ENCODE peak calls at places on chromosomes 3 and 15, in nine cellular contexts. I is cardiac muscle cell, A is fibroblast of mammary gland, T is EL, W is T-cell, N is iris pigment epithelial cell, C is fibroblast of lung, K is HFFc6, B is mucosa of gallbladder. H is an unnamed sample.

GRCh38 chr3:54374214-54374855 is 252.0 kb downstream of the CACNA2D3 start:
- DNase-seq in I (peak), A (no peak), T (peak), W (no peak), N (no peak), C (no peak), K (no peak), B (peak), H (no peak)

GRCh38 chr3:20401253-20401652 is 215.2 kb upstream of the SGO1 start:
- DNase-seq in I (peak), A (peak), T (peak), W (no peak), N (peak), C (no peak), K (no peak), B (no peak), H (no peak)

GRCh38 chr15:38048001-38048455 is 113.6 kb downstream of the TMCO5A start:
- DNase-seq in I (no peak), A (no peak), T (no peak), W (no peak), N (no peak), C (no peak), K (no peak), B (no peak), H (no peak)

GRCh38 chr3:138434276-138434874 is at the start of gene ESYT3:
- DNase-seq in I (peak), A (peak), T (peak), W (peak), N (peak), C (peak), K (no peak), B (peak), H (no peak)

GRCh38 chr3:158110658-158111018 is 749 bp downstream of the RSRC1 start:
- DNase-seq in I (no peak), A (no peak), T (no peak), W (no peak), N (peak), C (no peak), K (no peak), B (no peak), H (no peak)

GRCh38 chr3:151197981-151198767 is 4.8 kb downstream of the GPR171 start:
- DNase-seq in I (peak), A (no peak), T (peak), W (no peak), N (peak), C (peak), K (peak), B (no peak), H (no peak)

GRCh38 chr3:178103140-178103539 is 433.1 kb upstream of the KCNMB2 start:
- DNase-seq in I (no peak), A (no peak), T (no peak), W (no peak), N (no peak), C (no peak), K (no peak), B (peak), H (no peak)

GRCh38 chr3:52202384-52203077 is 4.6 kb downstream of the ALAS1 start:
- DNase-seq in I (no peak), A (no peak), T (no peak), W (no peak), N (no peak), C (no peak), K (no peak), B (no peak), H (no peak)

GRCh38 chr3:170038434-170039110 is 777 bp downstream of the GPR160 start:
- DNase-seq in I (no peak), A (no peak), T (no peak), W (peak), N (no peak), C (no peak), K (no peak), B (peak), H (no peak)

GRCh38 chr3:130935761-130936160 is 41.9 kb downstream of the ATP2C1 start:
- DNase-seq in I (peak), A (peak), T (peak), W (no peak), N (peak), C (peak), K (peak), B (no peak), H (no peak)

GRCh38 chr3:34011171-34012101 is 213.0 kb downstream of the PDCD6IP start:
- DNase-seq in I (no peak), A (peak), T (peak), W (no peak), N (peak), C (peak), K (peak), B (no peak), H (no peak)

GRCh38 chr3:74445541-74445940 is 168.9 kb downstream of the CNTN3 start:
- DNase-seq in I (no peak), A (no peak), T (no peak), W (no peak), N (no peak), C (no peak), K (peak), B (no peak), H (no peak)

GRCh38 chr3:99666201-99666600 is 27.8 kb downstream of the COL8A1 start:
- DNase-seq in I (peak), A (peak), T (peak), W (no peak), N (peak), C (no peak), K (no peak), B (no peak), H (no peak)

GRCh38 chr3:61802772-61803171 is 241.4 kb downstream of the PTPRG start:
- DNase-seq in I (no peak), A (no peak), T (no peak), W (no peak), N (no peak), C (no peak), K (no peak), B (no peak), H (no peak)

GRCh38 chr3:78604328-78604727 is 1163.5 kb downstream of the ROBO1 start:
- DNase-seq in I (peak), A (peak), T (peak), W (no peak), N (peak), C (peak), K (peak), B (no peak), H (no peak)

GRCh38 chr3:50324351-50325144 is 2.0 kb upstream of the HYAL2 start:
- DNase-seq in I (peak), A (peak), T (peak), W (no peak), N (peak), C (peak), K (peak), B (no peak), H (no peak)

GRCh38 chr3:174332413-174332812 is 526.7 kb upstream of the NAALADL2 start:
- DNase-seq in I (no peak), A (no peak), T (no peak), W (no peak), N (no peak), C (no peak), K (no peak), B (no peak), H (no peak)

GRCh38 chr15:100109486-100110035 is 232.2 kb downstream of the ADAMTS17 start:
- DNase-seq in I (no peak), A (no peak), T (no peak), W (no peak), N (no peak), C (no peak), K (no peak), B (no peak), H (no peak)

GRCh38 chr15:64599716-64600115 is 139.3 kb downstream of the ZNF609 start:
- DNase-seq in I (peak), A (peak), T (peak), W (no peak), N (no peak), C (peak), K (peak), B (no peak), H (no peak)

GRCh38 chr15:63971427-63971805 is 74.9 kb downstream of the DAPK2 start:
- DNase-seq in I (no peak), A (no peak), T (no peak), W (peak), N (no peak), C (no peak), K (no peak), B (no peak), H (no peak)

GRCh38 chr3:14461748-14462324 is 59.4 kb downstream of the SLC6A6 start:
- DNase-seq in I (peak), A (peak), T (peak), W (peak), N (peak), C (peak), K (peak), B (no peak), H (no peak)

GRCh38 chr15:36371509-36371908 is 207.9 kb upstream of the CDIN1 start:
- DNase-seq in I (peak), A (peak), T (peak), W (no peak), N (peak), C (peak), K (peak), B (no peak), H (no peak)

GRCh38 chr3:45008117-45008516 is 18.0 kb upstream of the CLEC3B start:
- DNase-seq in I (peak), A (peak), T (peak), W (no peak), N (peak), C (peak), K (peak), B (no peak), H (no peak)

GRCh38 chr3:143120716-143121239 is 1.2 kb downstream of the CHST2 start:
- DNase-seq in I (peak), A (peak), T (peak), W (peak), N (peak), C (peak), K (peak), B (no peak), H (peak)

GRCh38 chr15:67941643-67942315 is 101.9 kb upstream of the RNU6-1 start:
- DNase-seq in I (peak), A (no peak), T (peak), W (no peak), N (peak), C (peak), K (no peak), B (peak), H (no peak)

GRCh38 chr3:134312072-134312872 is 61.6 kb upstream of the RYK start:
- DNase-seq in I (peak), A (peak), T (peak), W (no peak), N (no peak), C (peak), K (no peak), B (no peak), H (no peak)